ENCODE peak calls at places on chromosomes 5 and 9, in six cellular contexts. One of them, this sample, is unnamed.

GRCh38 chr9:21616082-21616778 is 134.1 kb upstream of the IFNE start:
- DNase-seq in ovary: no peak
- DNase-seq in pancreas: no peak
- DNase-seq in IMR-90: peak
- DNase-seq in cardiac fibroblast: peak
- DNase-seq in A549: peak
- DNase-seq in this sample: no peak

GRCh38 chr5:119323630-119324000 is 32.2 kb upstream of the TNFAIP8 start:
- DNase-seq in pancreas: no peak
- DNase-seq in ovary: no peak
- DNase-seq in cardiac fibroblast: peak
- DNase-seq in IMR-90: peak
- DNase-seq in A549: no peak
- DNase-seq in this sample: no peak

GRCh38 chr5:162325143-162325727 is 257.7 kb downstream of the GABRG2 start:
- DNase-seq in pancreas: no peak
- DNase-seq in cardiac fibroblast: no peak
- DNase-seq in IMR-90: no peak
- DNase-seq in A549: no peak
- DNase-seq in ovary: no peak
- DNase-seq in this sample: no peak

GRCh38 chr9:23412458-23412857 is 413.6 kb downstream of the ELAVL2 start:
- DNase-seq in cardiac fibroblast: no peak
- DNase-seq in IMR-90: no peak
- DNase-seq in pancreas: no peak
- DNase-seq in ovary: no peak
- DNase-seq in A549: no peak
- DNase-seq in this sample: no peak

GRCh38 chr5:124276166-124276565 is 470.3 kb downstream of the ZNF608 start:
- DNase-seq in pancreas: no peak
- DNase-seq in ovary: no peak
- DNase-seq in A549: no peak
- DNase-seq in IMR-90: no peak
- DNase-seq in cardiac fibroblast: no peak
- DNase-seq in this sample: no peak

GRCh38 chr9:79166005-79166404 is 405.8 kb upstream of the TLE4 start:
- DNase-seq in ovary: no peak
- DNase-seq in IMR-90: peak
- DNase-seq in pancreas: no peak
- DNase-seq in A549: no peak
- DNase-seq in cardiac fibroblast: peak
- DNase-seq in this sample: no peak

GRCh38 chr5:136781464-136781863 is 416.1 kb upstream of the TRPC7 start:
- DNase-seq in IMR-90: peak
- DNase-seq in ovary: no peak
- DNase-seq in A549: no peak
- DNase-seq in pancreas: no peak
- DNase-seq in cardiac fibroblast: peak
- DNase-seq in this sample: no peak

GRCh38 chr5:124905256-124905655 is 158.8 kb upstream of the ZNF608 start:
- DNase-seq in cardiac fibroblast: no peak
- DNase-seq in A549: no peak
- DNase-seq in IMR-90: no peak
- DNase-seq in pancreas: no peak
- DNase-seq in ovary: no peak
- DNase-seq in this sample: no peak

GRCh38 chr5:14250778-14251711 is 107.9 kb downstream of the TRIO start:
- DNase-seq in cardiac fibroblast: no peak
- DNase-seq in A549: no peak
- DNase-seq in IMR-90: no peak
- DNase-seq in pancreas: no peak
- DNase-seq in ovary: no peak
- DNase-seq in this sample: peak

GRCh38 chr5:1204693-1205242 is 3.4 kb downstream of the SLC6A19 start:
- DNase-seq in cardiac fibroblast: peak
- DNase-seq in A549: peak
- DNase-seq in IMR-90: peak
- DNase-seq in ovary: peak
- DNase-seq in pancreas: peak
- DNase-seq in this sample: no peak

GRCh38 chr5:30539004-30539634 is 654.4 kb upstream of the CDH6 start:
- DNase-seq in ovary: no peak
- DNase-seq in pancreas: peak
- DNase-seq in IMR-90: peak
- DNase-seq in A549: no peak
- DNase-seq in cardiac fibroblast: peak
- DNase-seq in this sample: no peak

GRCh38 chr5:72285425-72285821 is 34.6 kb downstream of the MRPS27 start:
- DNase-seq in cardiac fibroblast: no peak
- DNase-seq in A549: no peak
- DNase-seq in ovary: no peak
- DNase-seq in pancreas: no peak
- DNase-seq in IMR-90: no peak
- DNase-seq in this sample: no peak

GRCh38 chr5:35478856-35479682 is 138.6 kb upstream of the SPEF2 start:
- DNase-seq in A549: no peak
- DNase-seq in cardiac fibroblast: peak
- DNase-seq in pancreas: no peak
- DNase-seq in IMR-90: peak
- DNase-seq in ovary: no peak
- DNase-seq in this sample: peak

GRCh38 chr5:158028349-158028748 is 169.4 kb upstream of the CLINT1 start:
- DNase-seq in cardiac fibroblast: no peak
- DNase-seq in pancreas: no peak
- DNase-seq in A549: no peak
- DNase-seq in IMR-90: no peak
- DNase-seq in ovary: no peak
- DNase-seq in this sample: no peak

GRCh38 chr5:174087783-174088182 is 42.3 kb downstream of the NSG2 start:
- DNase-seq in ovary: no peak
- DNase-seq in cardiac fibroblast: no peak
- DNase-seq in IMR-90: no peak
- DNase-seq in A549: no peak
- DNase-seq in pancreas: no peak
- DNase-seq in this sample: no peak

GRCh38 chr5:60700347-60700815 is 415 bp upstream of the DEPDC1B start:
- DNase-seq in cardiac fibroblast: peak
- DNase-seq in IMR-90: no peak
- DNase-seq in ovary: no peak
- DNase-seq in A549: no peak
- DNase-seq in pancreas: no peak
- DNase-seq in this sample: peak

GRCh38 chr5:60703944-60704343 is 4.0 kb upstream of the DEPDC1B start:
- DNase-seq in cardiac fibroblast: no peak
- DNase-seq in pancreas: no peak
- DNase-seq in IMR-90: no peak
- DNase-seq in A549: no peak
- DNase-seq in ovary: no peak
- DNase-seq in this sample: no peak

GRCh38 chr5:60699549-60700346 is at the start of gene DEPDC1B:
- DNase-seq in IMR-90: peak
- DNase-seq in pancreas: peak
- DNase-seq in A549: peak
- DNase-seq in cardiac fibroblast: peak
- DNase-seq in ovary: peak
- DNase-seq in this sample: peak

GRCh38 chr5:60701317-60701988 is 1.5 kb upstream of the DEPDC1B start:
- DNase-seq in ovary: no peak
- DNase-seq in pancreas: no peak
- DNase-seq in cardiac fibroblast: no peak
- DNase-seq in IMR-90: no peak
- DNase-seq in A549: no peak
- DNase-seq in this sample: no peak

DNA sequence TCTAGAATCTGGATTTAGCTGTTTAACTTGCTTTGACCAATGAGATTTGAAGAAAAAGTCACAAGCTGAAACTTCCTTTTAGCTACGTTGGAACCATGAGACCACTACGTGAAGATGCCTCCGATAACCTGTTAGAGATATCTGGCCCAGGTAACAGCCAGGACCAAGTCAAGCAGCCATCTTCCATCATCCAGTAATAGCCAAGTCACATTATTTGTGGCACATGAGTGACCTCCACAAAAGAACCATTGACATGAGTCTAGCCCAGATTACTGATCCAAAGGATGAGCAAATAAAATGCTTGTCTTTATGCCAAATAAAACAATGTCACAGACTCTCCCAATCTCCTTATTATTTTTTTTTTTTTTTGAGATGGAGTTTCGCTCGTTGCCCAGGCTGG is 1.6 kb downstream of the DEPDC1B start:
- DNase-seq in ovary: no peak
- DNase-seq in IMR-90: no peak
- DNase-seq in A549: no peak
- DNase-seq in cardiac fibroblast: no peak
- DNase-seq in pancreas: no peak
- DNase-seq in this sample: no peak
- H3K4me3 ChIP-seq in ovary: no peak
- H3K4me3 ChIP-seq in IMR-90: no peak
- H3K4me3 ChIP-seq in A549: no peak
- H3K4me3 ChIP-seq in cardiac fibroblast: no peak
- H3K4me3 ChIP-seq in pancreas: no peak
- H3K4me3 ChIP-seq in this sample: no peak

DNA sequence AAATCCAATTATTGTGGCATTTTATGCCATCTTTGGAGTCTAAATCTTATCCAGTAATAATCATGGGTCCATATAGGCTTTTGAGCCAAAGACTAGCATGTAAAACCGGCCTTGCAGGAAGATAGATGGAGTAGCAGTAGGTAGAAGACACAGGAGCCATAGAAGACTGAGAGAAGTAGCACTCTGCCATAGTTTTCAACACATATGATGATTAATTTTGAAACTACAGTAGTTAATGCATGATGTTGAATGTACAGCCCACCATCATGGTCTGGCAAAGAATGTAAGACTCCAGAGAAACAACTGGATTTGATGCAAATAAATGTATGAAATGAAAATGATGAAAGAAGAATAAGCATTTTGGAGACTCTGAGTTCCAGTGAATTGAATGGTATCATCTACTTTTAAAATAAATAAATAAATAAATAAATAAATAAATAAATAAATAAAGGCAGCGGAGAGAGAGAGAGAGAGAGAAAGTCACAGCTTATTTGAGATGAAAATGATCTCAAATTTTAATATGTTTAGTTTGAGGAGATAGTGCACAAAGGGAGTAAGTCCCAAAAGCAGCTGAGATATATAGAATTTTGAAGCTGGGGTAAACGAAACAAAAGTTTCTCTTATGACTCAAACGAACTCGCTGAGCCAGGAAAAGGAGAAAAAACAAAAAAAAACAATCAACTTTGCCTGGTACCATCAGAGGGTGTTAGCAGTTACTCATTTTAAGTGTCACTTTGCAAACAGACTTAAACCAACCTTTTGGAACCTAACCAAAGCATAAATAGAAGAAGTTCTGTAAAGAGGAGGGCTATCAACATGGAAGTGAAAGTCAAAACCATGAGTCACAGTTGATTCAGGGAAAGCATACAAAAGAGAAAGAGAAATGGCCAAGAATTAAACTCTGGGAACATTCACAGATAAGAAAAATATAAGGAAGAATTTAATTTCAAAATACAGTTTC is 388.7 kb downstream of the CETN3 start:
- DNase-seq in A549: no peak
- DNase-seq in ovary: no peak
- DNase-seq in IMR-90: peak
- DNase-seq in pancreas: no peak
- DNase-seq in cardiac fibroblast: peak
- DNase-seq in this sample: peak
- H3K4me3 ChIP-seq in A549: peak
- H3K4me3 ChIP-seq in ovary: peak
- H3K4me3 ChIP-seq in IMR-90: peak
- H3K4me3 ChIP-seq in pancreas: peak
- H3K4me3 ChIP-seq in cardiac fibroblast: peak
- H3K4me3 ChIP-seq in this sample: no peak

GRCh38 chr9:124511891-124512805 is 4.9 kb upstream of the NR5A1 start:
- DNase-seq in pancreas: no peak
- DNase-seq in A549: no peak
- DNase-seq in ovary: peak
- DNase-seq in cardiac fibroblast: no peak
- DNase-seq in IMR-90: no peak
- DNase-seq in this sample: no peak
- H3K4me3 ChIP-seq in pancreas: no peak
- H3K4me3 ChIP-seq in A549: no peak
- H3K4me3 ChIP-seq in ovary: no peak
- H3K4me3 ChIP-seq in cardiac fibroblast: no peak
- H3K4me3 ChIP-seq in IMR-90: no peak
- H3K4me3 ChIP-seq in this sample: no peak

GRCh38 chr5:131151216-131151615 is 13.8 kb downstream of the HINT1 start:
- DNase-seq in A549: no peak
- DNase-seq in ovary: no peak
- DNase-seq in IMR-90: no peak
- DNase-seq in pancreas: no peak
- DNase-seq in cardiac fibroblast: no peak
- DNase-seq in this sample: no peak

GRCh38 chr5:131160134-131160533 is 4.9 kb downstream of the HINT1 start:
- DNase-seq in A549: no peak
- DNase-seq in ovary: no peak
- DNase-seq in IMR-90: no peak
- DNase-seq in cardiac fibroblast: no peak
- DNase-seq in pancreas: no peak
- DNase-seq in this sample: no peak

GRCh38 chr5:131156385-131156784 is 8.7 kb downstream of the HINT1 start:
- DNase-seq in A549: no peak
- DNase-seq in pancreas: no peak
- DNase-seq in ovary: no peak
- DNase-seq in IMR-90: no peak
- DNase-seq in cardiac fibroblast: no peak
- DNase-seq in this sample: no peak

DNA sequence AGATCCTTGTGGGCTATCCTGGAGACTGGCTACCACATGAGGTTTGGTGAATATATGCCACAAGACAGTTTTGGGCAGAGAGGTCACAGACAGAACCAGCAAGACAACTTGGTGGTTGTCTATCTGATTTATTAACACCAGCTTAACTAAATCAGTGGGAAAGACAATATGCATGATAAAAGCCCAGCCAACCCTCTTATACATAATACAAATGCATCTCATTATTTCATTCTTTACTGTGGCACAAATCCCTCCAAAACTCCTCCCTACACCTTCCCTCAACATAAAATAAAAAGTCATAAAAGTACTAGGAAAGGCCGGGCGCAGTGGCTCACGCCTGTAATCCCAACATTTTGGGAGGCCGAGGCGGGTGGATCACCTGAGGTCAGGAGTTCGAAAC is 8.1 kb downstream of the HINT1 start:
- DNase-seq in IMR-90: no peak
- DNase-seq in ovary: no peak
- DNase-seq in cardiac fibroblast: no peak
- DNase-seq in A549: no peak
- DNase-seq in pancreas: no peak
- DNase-seq in this sample: no peak
- H3K4me3 ChIP-seq in IMR-90: no peak
- H3K4me3 ChIP-seq in ovary: no peak
- H3K4me3 ChIP-seq in cardiac fibroblast: no peak
- H3K4me3 ChIP-seq in A549: no peak
- H3K4me3 ChIP-seq in pancreas: no peak
- H3K4me3 ChIP-seq in this sample: no peak

GRCh38 chr9:130262061-130262745 is 3.4 kb upstream of the HMCN2 start:
- DNase-seq in ovary: no peak
- DNase-seq in cardiac fibroblast: no peak
- DNase-seq in pancreas: no peak
- DNase-seq in A549: no peak
- DNase-seq in IMR-90: no peak
- DNase-seq in this sample: no peak
- H3K4me3 ChIP-seq in ovary: no peak
- H3K4me3 ChIP-seq in cardiac fibroblast: no peak
- H3K4me3 ChIP-seq in pancreas: no peak
- H3K4me3 ChIP-seq in A549: no peak
- H3K4me3 ChIP-seq in IMR-90: no peak
- H3K4me3 ChIP-seq in this sample: no peak

This sample was measured in GM12865.